ENCODE peak calls at places on chromosome X, in eight cellular contexts. P, R, O, J, M, N, T and D are unnamed samples. For H3K27me3, the result is how much of the 10 kb centered on the place peaks cover.

GRCh38 chrX:3268804-3269203 is 77.6 kb downstream of the MXRA5 start:
- DNase-seq in P (peak), R (no peak), O (no peak), J (no peak), M (no peak), N (peak), T (no peak), D (no peak)

GRCh38 chrX:133776072-133776471 is 209.3 kb downstream of the GPC3 start:
- DNase-seq in P (peak), R (peak), O (no peak), J (peak), M (peak), N (no peak), T (peak), D (no peak)

GRCh38 chrX:9163153-9163790 is 129.3 kb upstream of the FAM9B start:
- DNase-seq in P (peak), R (peak), O (no peak), J (no peak), M (no peak), N (peak), T (no peak), D (no peak)

GRCh38 chrX:119690921-119691716 is 1.8 kb downstream of the SEPTIN6 start:
- DNase-seq in P (no peak), R (peak), O (no peak), J (no peak), M (peak), N (peak), T (no peak), D (peak)

GRCh38 chrX:2642791-2643190 is 48.3 kb upstream of the CD99 start:
- DNase-seq in P (no peak), R (no peak), O (no peak), J (no peak), M (no peak), N (no peak), T (no peak), D (no peak)

GRCh38 chrX:134171661-134172587 is 65.1 kb upstream of the CCDC160 start:
- DNase-seq in P (peak), R (peak), O (peak), J (peak), M (no peak), N (peak), T (no peak), D (peak)

GRCh38 chrX:68416592-68416991 is 16.7 kb downstream of the OPHN1 start:
- DNase-seq in P (peak), R (no peak), O (no peak), J (no peak), M (no peak), N (peak), T (no peak), D (no peak)

GRCh38 chrX:155632424-155633100 is 19.8 kb upstream of the TMLHE start:
- DNase-seq in P (peak), R (no peak), O (no peak), J (no peak), M (no peak), N (peak), T (no peak), D (no peak)

DNA sequence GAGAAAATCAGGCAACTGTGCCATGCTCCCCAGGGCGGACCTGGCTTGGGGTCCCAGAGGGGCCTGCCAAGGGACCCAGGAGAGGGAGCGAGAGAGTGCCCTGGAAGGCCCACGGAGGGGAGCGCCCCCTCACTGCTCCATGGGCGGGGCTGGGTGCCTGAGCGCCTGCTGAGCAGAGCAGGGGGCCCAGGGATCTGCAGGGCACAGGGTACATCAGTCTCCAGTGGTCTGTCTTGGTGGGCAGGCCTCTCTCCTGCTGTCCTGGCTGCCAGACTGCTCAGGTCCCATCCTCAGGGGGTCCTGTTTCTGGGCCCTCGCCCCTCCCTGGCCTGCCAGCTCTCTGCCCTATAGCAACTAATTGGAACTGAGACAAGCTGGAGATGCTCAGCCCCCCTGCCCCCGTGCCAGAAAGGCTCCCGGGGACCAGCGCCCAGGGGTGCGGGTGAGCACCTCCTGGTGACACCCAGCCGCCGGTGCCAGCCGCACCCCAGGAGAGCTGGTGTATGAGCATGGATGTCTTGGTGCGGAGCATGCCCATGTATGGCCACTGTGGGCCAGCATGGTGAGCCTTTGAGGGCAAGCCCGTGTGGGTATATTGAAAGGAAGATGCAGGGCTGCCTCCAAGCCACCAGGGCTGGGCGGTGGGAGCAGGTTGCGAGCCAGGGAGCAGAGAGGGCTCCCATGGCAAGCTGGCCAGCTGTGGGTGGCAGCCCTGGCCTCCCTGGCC is 1.3 kb downstream of the BGN start:
- DNase-seq in P (no peak), R (no peak), O (no peak), J (no peak), M (no peak), N (no peak), T (no peak), D (no peak)
- H3K4me3 ChIP-seq in P (peak), R (no peak), O (peak), J (peak), M (no peak), N (no peak), T (no peak), D (no peak)

GRCh38 chrX:50068293-50068568 is 132.6 kb downstream of the AKAP4 start:
- DNase-seq in P (no peak), R (no peak), O (no peak), J (no peak), M (no peak), N (no peak), T (no peak), D (no peak)
- H3K27me3 ChIP-seq in P (under half), R (under half), O (under half), J (under half), M (under half), N (under half), T (under half), D (under half)

DNA sequence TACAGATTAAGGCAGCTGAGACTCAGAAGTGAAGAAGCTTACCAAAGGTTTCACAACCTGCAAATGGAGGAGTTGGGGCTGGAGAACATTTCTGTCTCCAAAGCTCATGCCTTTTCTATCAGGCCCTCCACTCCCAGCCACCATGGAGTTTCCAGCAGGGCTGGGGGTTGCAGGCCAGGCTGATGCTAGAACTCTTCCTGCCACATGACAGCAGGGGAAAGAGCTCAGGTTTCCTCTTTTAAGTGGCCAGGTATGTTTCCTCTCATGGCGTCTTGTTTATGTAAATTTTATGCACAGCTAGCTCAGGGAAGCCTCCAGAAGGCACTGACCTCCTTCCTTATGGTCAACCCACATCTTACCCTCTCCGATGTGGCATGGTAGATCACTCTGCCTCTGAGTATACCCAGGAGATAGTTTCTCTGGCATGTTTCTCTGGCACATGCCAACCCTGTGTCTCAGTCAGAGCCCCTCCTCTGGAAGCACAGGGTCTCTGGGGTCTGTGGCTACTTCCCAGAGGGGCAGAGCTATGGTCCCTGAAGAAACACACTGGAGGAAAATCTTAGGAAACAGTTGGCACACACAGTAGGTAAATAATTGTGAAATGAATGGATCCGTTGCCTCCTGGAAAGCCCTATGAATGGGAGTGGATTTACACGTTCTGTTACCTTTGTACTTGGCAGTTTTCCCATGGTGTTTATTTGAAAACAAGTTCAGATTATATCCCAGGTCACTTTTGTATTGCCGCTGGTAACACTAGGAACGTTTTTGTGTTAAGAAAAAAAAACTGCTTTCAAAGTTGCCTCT is 28.9 kb downstream of the PDK3 start:
- DNase-seq in P (no peak), R (no peak), O (no peak), J (no peak), M (no peak), N (no peak), T (no peak), D (peak)
- H3K27ac ChIP-seq in P (peak), R (no peak), O (no peak), J (no peak), M (no peak), N (no peak), T (no peak), D (no peak)

GRCh38 chrX:20452487-20452886 is 185.8 kb upstream of the RPS6KA3 start:
- DNase-seq in P (no peak), R (no peak), O (no peak), J (no peak), M (no peak), N (no peak), T (no peak), D (no peak)
- H3K4me3 ChIP-seq in P (no peak), R (no peak), O (no peak), J (no peak), M (no peak), N (no peak), T (no peak), D (no peak)

DNA sequence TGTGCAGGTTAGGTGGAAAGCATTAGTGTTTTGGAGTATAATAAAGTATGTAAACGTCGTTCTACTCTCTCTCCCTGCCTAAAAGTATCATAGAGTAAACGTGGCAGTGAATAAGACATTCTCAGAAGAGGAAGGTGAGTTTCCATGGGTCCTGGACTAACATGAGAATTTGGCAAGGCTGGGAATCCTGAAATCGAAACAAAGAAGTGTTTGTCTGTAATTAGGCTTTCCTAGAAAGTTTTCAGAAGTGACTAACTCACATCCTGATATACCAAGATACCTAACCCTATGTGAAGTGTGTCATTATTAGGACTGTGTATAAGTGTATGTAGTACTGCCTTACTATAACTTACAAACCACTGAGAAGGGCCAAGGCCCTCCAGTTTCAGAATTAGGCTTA is 50.7 kb upstream of the MAOA start:
- DNase-seq in P (no peak), R (no peak), O (no peak), J (no peak), M (no peak), N (no peak), T (no peak), D (no peak)
- H3K27me3 ChIP-seq in P (under half), R (under half), O (under half), J (under half), M (under half), N (under half), T (under half), D (under half)

GRCh38 chrX:7283741-7284140 is 135.8 kb upstream of the PUDP start:
- DNase-seq in P (no peak), R (no peak), O (no peak), J (no peak), M (no peak), N (no peak), T (no peak), D (no peak)

GRCh38 chrX:7286461-7286860 is 138.5 kb upstream of the PUDP start:
- DNase-seq in P (no peak), R (peak), O (no peak), J (no peak), M (no peak), N (peak), T (no peak), D (no peak)
- H3K27ac ChIP-seq in P (no peak), R (no peak), O (no peak), J (no peak), M (no peak), N (no peak), T (no peak), D (no peak)